ENCODE peak calls at places on chromosome 16, in nine cellular contexts. R, T, C, U, J, Q, X, N and V are unnamed samples.
A peak's percentile ranks its signal among the peaks of the same experiment; 100 is the strongest.

GRCh38 chr16:54503436-54503835 is 216.8 kb upstream of the IRX3 start:
- DNase-seq in X (no peak), T (no peak), U (no peak), J (no peak), Q (no peak), R (no peak), N (no peak), C (no peak), V (no peak)

GRCh38 chr16:13148294-13148693 is 246.9 kb downstream of the SHISA9 start:
- DNase-seq in Q (no peak), U (no peak), N (no peak), T (no peak), J (no peak), R (no peak), C (no peak), X (no peak), V (no peak)

GRCh38 chr16:54145881-54146280 is 140.7 kb downstream of the IRX3 start:
- DNase-seq in Q (no peak), T (no peak), N (no peak), J (no peak), R (no peak), X (no peak), U (no peak), C (no peak), V (no peak)

GRCh38 chr16:492211-492875 is 35.2 kb upstream of the CAPN15 start:
- DNase-seq in X (no peak), U (no peak), J (no peak), T (peak; percentile 66), N (no peak), C (no peak), R (no peak), Q (no peak), V (no peak)

GRCh38 chr16:58960484-58960883 is 226.4 kb upstream of the GOT2 start:
- DNase-seq in X (no peak), J (no peak), C (no peak), N (no peak), U (no peak), T (no peak), R (no peak), Q (no peak), V (no peak)

GRCh38 chr16:27920391-27920891 is 143.1 kb downstream of the GSG1L start:
- DNase-seq in N (peak; percentile 2), T (no peak), Q (no peak), J (no peak), U (no peak), C (peak; percentile 52), R (peak; percentile 70), X (no peak), V (no peak)

GRCh38 chr16:59210955-59211541 is 476.9 kb upstream of the GOT2 start:
- DNase-seq in T (no peak), R (no peak), J (no peak), Q (no peak), U (no peak), C (no peak), X (no peak), N (peak; percentile 77), V (no peak)

GRCh38 chr16:23318639-23319038 is 16.5 kb downstream of the SCNN1B start:
- DNase-seq in T (no peak), J (no peak), R (no peak), X (no peak), U (no peak), N (no peak), Q (no peak), C (no peak), V (no peak)

GRCh38 chr16:89922884-89923639 is at the start of gene TUBB3:
- DNase-seq in C (peak; percentile 72), U (peak; percentile 85), N (peak; percentile 87), X (no peak), R (peak; percentile 83), Q (no peak), T (peak; percentile 63), J (no peak), V (peak; percentile 78)

GRCh38 chr16:89923640-89924297 is 627 bp downstream of the TUBB3 start:
- DNase-seq in Q (no peak), J (no peak), U (peak; percentile 54), T (no peak), X (no peak), C (no peak), R (no peak), N (no peak), V (peak; percentile 74)

GRCh38 chr16:89925596-89926079 is 2.5 kb downstream of the TUBB3 start:
- DNase-seq in J (no peak), T (no peak), C (no peak), U (peak; percentile 53), R (no peak), N (no peak), X (no peak), Q (no peak), V (no peak)

GRCh38 chr16:89924298-89924924 is 1.3 kb downstream of the TUBB3 start:
- DNase-seq in U (peak; percentile 54), T (peak; percentile 37), C (peak; percentile 19), Q (no peak), R (peak; percentile 69), N (peak; percentile 68), J (no peak), X (no peak), V (peak; percentile 58)

DNA sequence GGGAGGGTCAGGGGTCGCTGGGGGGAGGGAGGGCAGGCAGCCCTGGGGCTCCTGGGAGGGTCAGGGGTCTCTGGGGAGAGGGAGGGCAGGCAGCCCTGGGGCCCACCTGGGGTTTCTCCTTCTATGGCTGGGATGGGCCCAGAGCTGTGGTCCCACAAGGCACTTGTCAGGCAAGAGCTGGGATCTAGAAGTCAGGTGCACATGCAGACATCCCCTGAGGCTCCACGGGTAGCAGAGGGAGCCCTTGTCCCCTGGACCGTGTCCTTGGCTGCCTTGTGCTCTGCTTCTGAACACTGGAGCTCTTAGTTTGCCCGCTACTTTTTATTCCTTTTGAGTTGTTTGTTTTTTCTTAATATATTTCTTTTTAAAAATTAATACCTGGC is 1.8 kb downstream of the TUBB3 start:
- DNase-seq in C (no peak), U (no peak), T (peak; percentile 15), Q (no peak), J (no peak), R (no peak), N (no peak), X (no peak), V (no peak)
- H3K4me3 ChIP-seq in C (no peak overlapping the region), U (no peak overlapping the region), T (no peak overlapping the region), Q (no peak overlapping the region), J (peak overlapping the region; percentile 63), R (peak overlapping the region; percentile 63), N (no peak overlapping the region), X (no peak overlapping the region), V (no peak overlapping the region)

GRCh38 chr16:56279914-56280313 is 88.6 kb downstream of the GNAO1 start:
- DNase-seq in R (no peak), Q (no peak), N (no peak), X (no peak), C (no peak), U (no peak), T (no peak), J (no peak), V (no peak)

GRCh38 chr16:56278196-56278855 is 87.0 kb downstream of the GNAO1 start:
- DNase-seq in U (no peak), N (no peak), R (no peak), X (no peak), Q (no peak), J (no peak), C (no peak), T (no peak), V (no peak)

GRCh38 chr16:56282455-56282854 is 91.2 kb downstream of the GNAO1 start:
- DNase-seq in X (no peak), C (no peak), R (no peak), T (no peak), U (no peak), J (no peak), Q (no peak), N (no peak), V (no peak)

GRCh38 chr16:56279132-56279531 is 87.8 kb downstream of the GNAO1 start:
- DNase-seq in Q (no peak), C (no peak), N (no peak), U (no peak), T (peak; percentile 12), X (no peak), J (no peak), R (no peak), V (no peak)

GRCh38 chr16:56281256-56281805 is 90.0 kb downstream of the GNAO1 start:
- DNase-seq in C (no peak), N (no peak), U (no peak), X (no peak), T (no peak), R (no peak), Q (no peak), J (no peak), V (no peak)
- H3K4me3 ChIP-seq in C (no peak overlapping the region), N (no peak overlapping the region), U (no peak overlapping the region), X (no peak overlapping the region), T (no peak overlapping the region), R (no peak overlapping the region), Q (no peak overlapping the region), J (no peak overlapping the region), V (no peak overlapping the region)

GRCh38 chr16:14310519-14310991 is 239.4 kb downstream of the MRTFB start:
- DNase-seq in N (no peak), U (no peak), X (peak; percentile 64), Q (no peak), C (no peak), J (peak; percentile 67), T (peak; percentile 95), R (no peak), V (no peak)

GRCh38 chr16:14308357-14308723 is 237.2 kb downstream of the MRTFB start:
- DNase-seq in X (peak; percentile 38), C (no peak), N (no peak), Q (no peak), U (no peak), R (no peak), J (no peak), T (peak; percentile 62), V (no peak)

GRCh38 chr16:14307623-14308356 is 236.7 kb downstream of the MRTFB start:
- DNase-seq in U (peak; percentile 69), T (no peak), Q (no peak), N (no peak), C (peak; percentile 64), X (peak; percentile 91), R (no peak), J (peak; percentile 84), V (no peak)

GRCh38 chr16:14309001-14309886 is 238.1 kb downstream of the MRTFB start:
- DNase-seq in X (peak; percentile 61), T (peak; percentile 88), U (peak; percentile 30), Q (no peak), C (peak; percentile 81), R (no peak), N (no peak), J (peak; percentile 64), V (no peak)

GRCh38 chr16:14309906-14310305 is 238.8 kb downstream of the MRTFB start:
- DNase-seq in C (peak; percentile 86), T (peak; percentile 58), U (no peak), Q (no peak), N (no peak), J (peak; percentile 60), X (peak; percentile 45), R (no peak), V (no peak)
- H3K4me3 ChIP-seq in C (no peak overlapping the region), T (peak overlapping the region; percentile 91), U (no peak overlapping the region), Q (no peak overlapping the region), N (no peak overlapping the region), J (peak overlapping the region; percentile 97), X (peak overlapping the region; percentile 35), R (no peak overlapping the region), V (no peak overlapping the region)

DNA sequence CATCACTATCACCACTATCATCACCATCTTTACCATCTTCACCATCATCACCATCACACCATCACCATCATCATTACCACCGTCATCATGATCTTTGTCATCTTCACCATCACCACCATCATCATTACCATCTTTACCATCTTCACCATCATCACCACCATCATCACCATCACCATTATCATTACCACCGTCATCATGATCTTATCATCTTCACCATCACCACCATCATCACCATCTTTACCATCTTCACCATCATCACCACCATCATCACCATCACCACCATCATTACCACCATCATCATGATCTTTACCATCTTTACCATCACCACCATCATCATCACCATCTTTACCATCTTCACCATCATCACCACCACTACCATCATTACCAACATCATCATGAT is 10.2 kb upstream of the ZNF469 start:
- DNase-seq in U (no peak), X (no peak), N (no peak), J (no peak), Q (no peak), R (no peak), C (no peak), T (no peak), V (no peak)
- H3K4me3 ChIP-seq in U (no peak overlapping the region), X (no peak overlapping the region), N (no peak overlapping the region), J (no peak overlapping the region), Q (no peak overlapping the region), R (no peak overlapping the region), C (no peak overlapping the region), T (no peak overlapping the region), V (no peak overlapping the region)